ENCODE peak calls at places on chromosomes 6 and 20, in four cellular contexts. One of them, this sample, is unnamed.

GRCh38 chr6:158121335-158121734 is 46.7 kb downstream of the SERAC1 start:
- DNase-seq in activated gamma-delta T cell treated with Interleukin-2 at 50 U/mL for 16 hours: no peak
- DNase-seq in PC-3: no peak
- DNase-seq in type B pancreatic cell: no peak
- DNase-seq in this sample: no peak

GRCh38 chr20:58065508-58066361 is 162.7 kb downstream of the ANKRD60 start:
- DNase-seq in type B pancreatic cell: no peak
- DNase-seq in PC-3: peak
- DNase-seq in activated gamma-delta T cell treated with Interleukin-2 at 50 U/mL for 16 hours: no peak
- DNase-seq in this sample: peak

GRCh38 chr20:33589059-33589458 is 73.1 kb upstream of the C20orf144 start:
- DNase-seq in PC-3: no peak
- DNase-seq in type B pancreatic cell: no peak
- DNase-seq in activated gamma-delta T cell treated with Interleukin-2 at 50 U/mL for 16 hours: no peak
- DNase-seq in this sample: no peak

GRCh38 chr6:161618816-161619454 is 345.1 kb upstream of the AGPAT4 start:
- DNase-seq in PC-3: peak
- DNase-seq in activated gamma-delta T cell treated with Interleukin-2 at 50 U/mL for 16 hours: no peak
- DNase-seq in type B pancreatic cell: no peak
- DNase-seq in this sample: peak

GRCh38 chr6:136510782-136511181 is 39.4 kb downstream of the MAP7 start:
- DNase-seq in PC-3: no peak
- DNase-seq in activated gamma-delta T cell treated with Interleukin-2 at 50 U/mL for 16 hours: no peak
- DNase-seq in type B pancreatic cell: no peak
- DNase-seq in this sample: peak

GRCh38 chr6:8180327-8181161 is 78.2 kb upstream of the EEF1E1 start:
- DNase-seq in PC-3: peak
- DNase-seq in type B pancreatic cell: no peak
- DNase-seq in activated gamma-delta T cell treated with Interleukin-2 at 50 U/mL for 16 hours: no peak
- DNase-seq in this sample: peak

GRCh38 chr20:49765846-49766541 is 46.6 kb upstream of the SLC9A8 start:
- DNase-seq in PC-3: no peak
- DNase-seq in type B pancreatic cell: no peak
- DNase-seq in activated gamma-delta T cell treated with Interleukin-2 at 50 U/mL for 16 hours: no peak
- DNase-seq in this sample: no peak

GRCh38 chr20:18527836-18528235 is 20.1 kb downstream of the SEC23B start:
- DNase-seq in PC-3: peak
- DNase-seq in activated gamma-delta T cell treated with Interleukin-2 at 50 U/mL for 16 hours: no peak
- DNase-seq in type B pancreatic cell: no peak
- DNase-seq in this sample: peak

GRCh38 chr6:51019785-51020184 is 201.1 kb downstream of the TFAP2B start:
- DNase-seq in activated gamma-delta T cell treated with Interleukin-2 at 50 U/mL for 16 hours: no peak
- DNase-seq in PC-3: no peak
- DNase-seq in type B pancreatic cell: no peak
- DNase-seq in this sample: no peak

GRCh38 chr6:38792356-38792755 is 77.2 kb downstream of the DNAH8 start:
- DNase-seq in type B pancreatic cell: no peak
- DNase-seq in activated gamma-delta T cell treated with Interleukin-2 at 50 U/mL for 16 hours: no peak
- DNase-seq in PC-3: peak
- DNase-seq in this sample: peak

GRCh38 chr20:62183426-62184142 is 756 bp downstream of the MTG2 start:
- DNase-seq in PC-3: no peak
- DNase-seq in type B pancreatic cell: no peak
- DNase-seq in activated gamma-delta T cell treated with Interleukin-2 at 50 U/mL for 16 hours: no peak
- DNase-seq in this sample: no peak

GRCh38 chr6:90216081-90216977 is 80.3 kb downstream of the BACH2 start:
- DNase-seq in PC-3: no peak
- DNase-seq in type B pancreatic cell: no peak
- DNase-seq in activated gamma-delta T cell treated with Interleukin-2 at 50 U/mL for 16 hours: no peak
- DNase-seq in this sample: no peak

GRCh38 chr6:138596591-138596990 is 97.3 kb upstream of the NHSL1 start:
- DNase-seq in activated gamma-delta T cell treated with Interleukin-2 at 50 U/mL for 16 hours: no peak
- DNase-seq in PC-3: no peak
- DNase-seq in type B pancreatic cell: no peak
- DNase-seq in this sample: no peak

GRCh38 chr20:38840053-38840893 is 34.8 kb downstream of the PPP1R16B start:
- DNase-seq in PC-3: no peak
- DNase-seq in activated gamma-delta T cell treated with Interleukin-2 at 50 U/mL for 16 hours: peak
- DNase-seq in type B pancreatic cell: no peak
- DNase-seq in this sample: no peak

GRCh38 chr6:34583461-34583860 is 27.3 kb upstream of the SPDEF start:
- DNase-seq in type B pancreatic cell: no peak
- DNase-seq in activated gamma-delta T cell treated with Interleukin-2 at 50 U/mL for 16 hours: peak
- DNase-seq in PC-3: no peak
- DNase-seq in this sample: peak

GRCh38 chr20:957544-957943 is 41.4 kb upstream of the ANGPT4 start:
- DNase-seq in activated gamma-delta T cell treated with Interleukin-2 at 50 U/mL for 16 hours: no peak
- DNase-seq in type B pancreatic cell: no peak
- DNase-seq in PC-3: peak
- DNase-seq in this sample: no peak

GRCh38 chr20:32206383-32207210 is 946 bp downstream of the PLAGL2 start:
- DNase-seq in type B pancreatic cell: no peak
- DNase-seq in activated gamma-delta T cell treated with Interleukin-2 at 50 U/mL for 16 hours: no peak
- DNase-seq in PC-3: no peak
- DNase-seq in this sample: no peak

GRCh38 chr20:62816031-62816878 is 595 bp upstream of the COL9A3 start:
- DNase-seq in PC-3: no peak
- DNase-seq in type B pancreatic cell: no peak
- DNase-seq in activated gamma-delta T cell treated with Interleukin-2 at 50 U/mL for 16 hours: no peak
- DNase-seq in this sample: no peak

GRCh38 chr6:3661390-3661789 is 90.1 kb downstream of the PXDC1 start:
- DNase-seq in type B pancreatic cell: no peak
- DNase-seq in activated gamma-delta T cell treated with Interleukin-2 at 50 U/mL for 16 hours: no peak
- DNase-seq in PC-3: no peak
- DNase-seq in this sample: no peak

GRCh38 chr20:20743511-20744169 is 31.2 kb upstream of the RALGAPA2 start:
- DNase-seq in type B pancreatic cell: no peak
- DNase-seq in activated gamma-delta T cell treated with Interleukin-2 at 50 U/mL for 16 hours: no peak
- DNase-seq in PC-3: no peak
- DNase-seq in this sample: no peak

GRCh38 chr6:17385660-17386059 is 7.7 kb upstream of the CAP2 start:
- DNase-seq in activated gamma-delta T cell treated with Interleukin-2 at 50 U/mL for 16 hours: no peak
- DNase-seq in type B pancreatic cell: no peak
- DNase-seq in PC-3: no peak
- DNase-seq in this sample: peak

GRCh38 chr20:47298624-47299023 is 57.9 kb downstream of the ZMYND8 start:
- DNase-seq in PC-3: no peak
- DNase-seq in type B pancreatic cell: no peak
- DNase-seq in activated gamma-delta T cell treated with Interleukin-2 at 50 U/mL for 16 hours: no peak
- DNase-seq in this sample: no peak

GRCh38 chr20:16801919-16802651 is 53.9 kb downstream of the OTOR start:
- DNase-seq in type B pancreatic cell: peak
- DNase-seq in PC-3: peak
- DNase-seq in activated gamma-delta T cell treated with Interleukin-2 at 50 U/mL for 16 hours: peak
- DNase-seq in this sample: peak

GRCh38 chr6:137033828-137034227 is 10.9 kb downstream of the IL20RA start:
- DNase-seq in type B pancreatic cell: no peak
- DNase-seq in activated gamma-delta T cell treated with Interleukin-2 at 50 U/mL for 16 hours: peak
- DNase-seq in PC-3: peak
- DNase-seq in this sample: peak

GRCh38 chr20:44463466-44463865 is 12.2 kb upstream of the TTPAL start:
- DNase-seq in PC-3: no peak
- DNase-seq in type B pancreatic cell: no peak
- DNase-seq in activated gamma-delta T cell treated with Interleukin-2 at 50 U/mL for 16 hours: no peak
- DNase-seq in this sample: no peak

GRCh38 chr6:1136415-1136774 is 175.5 kb upstream of the FOXQ1 start:
- DNase-seq in activated gamma-delta T cell treated with Interleukin-2 at 50 U/mL for 16 hours: no peak
- DNase-seq in type B pancreatic cell: no peak
- DNase-seq in PC-3: no peak
- DNase-seq in this sample: peak

GRCh38 chr20:20699144-20699543 is 13.3 kb downstream of the RALGAPA2 start:
- DNase-seq in PC-3: peak
- DNase-seq in type B pancreatic cell: no peak
- DNase-seq in activated gamma-delta T cell treated with Interleukin-2 at 50 U/mL for 16 hours: no peak
- DNase-seq in this sample: no peak

GRCh38 chr6:158586652-158587051 is 26.8 kb downstream of the TMEM181 start:
- DNase-seq in activated gamma-delta T cell treated with Interleukin-2 at 50 U/mL for 16 hours: no peak
- DNase-seq in PC-3: no peak
- DNase-seq in type B pancreatic cell: no peak
- DNase-seq in this sample: no peak

GRCh38 chr20:37903317-37904007 is 535 bp downstream of the VSTM2L start:
- DNase-seq in type B pancreatic cell: no peak
- DNase-seq in activated gamma-delta T cell treated with Interleukin-2 at 50 U/mL for 16 hours: no peak
- DNase-seq in PC-3: no peak
- DNase-seq in this sample: no peak

This sample was measured in epithelial cell of esophagus.